ENCODE peak calls at places on chromosomes 1 and 21, in five cellular contexts. T, C, X, P and N are unnamed samples.

GRCh38 chr1:179353546-179353945 is 12.2 kb upstream of the AXDND1 start:
- DNase-seq in C (peak), T (peak), X (no peak), P (no peak), N (no peak)

GRCh38 chr1:63917571-63918394 is 144.0 kb downstream of the ROR1 start:
- DNase-seq in C (no peak), X (no peak), T (peak), P (no peak), N (peak)

GRCh38 chr1:55070765-55071164 is 31.4 kb downstream of the PCSK9 start:
- DNase-seq in C (no peak), T (no peak), X (no peak), P (no peak), N (no peak)

GRCh38 chr1:53394306-53394705 is 64.9 kb upstream of the DMRTB1 start:
- DNase-seq in C (no peak), T (no peak), X (no peak), P (no peak), N (no peak)

GRCh38 chr21:39094847-39095525 is 88.3 kb downstream of the PSMG1 start:
- DNase-seq in P (no peak), T (no peak), C (no peak), X (no peak), N (no peak)

GRCh38 chr1:36093919-36094318 is 5.2 kb downstream of the ADPRS start:
- DNase-seq in C (peak), X (no peak), P (peak), T (no peak), N (no peak)

GRCh38 chr1:221800831-221801610 is 59.1 kb upstream of the DUSP10 start:
- DNase-seq in X (no peak), P (no peak), C (no peak), T (no peak), N (no peak)

GRCh38 chr1:156257711-156258110 is 9.9 kb upstream of the PAQR6 start:
- DNase-seq in C (no peak), T (no peak), X (no peak), P (no peak), N (no peak)

GRCh38 chr1:82733645-82734044 is 932.9 kb downstream of the ADGRL2 start:
- DNase-seq in P (no peak), C (no peak), T (no peak), X (no peak), N (no peak)

GRCh38 chr1:108947871-108948525 is 15.3 kb downstream of the CLCC1 start:
- DNase-seq in X (no peak), C (no peak), T (peak), P (no peak), N (no peak)

GRCh38 chr1:44447051-44447806 is 42.2 kb downstream of the RNF220 start:
- DNase-seq in C (no peak), X (no peak), P (no peak), T (peak), N (no peak)

GRCh38 chr1:27193194-27193593 is 38.3 kb upstream of the SLC9A1 start:
- DNase-seq in X (no peak), P (no peak), C (no peak), T (no peak), N (no peak)

GRCh38 chr1:180778782-180779398 is 133.8 kb upstream of the KIAA1614 start:
- DNase-seq in P (no peak), T (peak), C (no peak), X (no peak), N (peak)

DNA sequence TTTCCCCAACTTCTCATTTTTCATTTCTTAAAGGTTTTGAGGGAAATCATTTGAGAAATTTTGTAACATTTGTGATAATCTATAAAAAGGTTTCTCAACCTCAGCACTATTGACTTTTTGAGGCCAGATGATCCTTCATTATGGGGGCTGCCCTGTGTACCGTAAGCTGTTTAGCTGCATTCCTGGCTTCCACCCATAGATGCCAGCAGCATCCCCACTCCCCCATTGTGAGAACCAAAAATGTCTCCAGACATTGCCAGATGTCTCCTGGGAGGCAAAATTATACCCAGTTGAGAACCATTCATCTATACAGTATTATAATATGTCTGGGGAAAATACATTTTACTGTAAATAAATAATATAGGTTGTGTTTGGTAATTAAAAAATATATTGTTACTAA is 146.0 kb downstream of the PBX1 start:
- DNase-seq in T (no peak), X (no peak), P (no peak), C (no peak), N (peak)
- TF ChIP-seq CTCF in T (no peak), X (peak), P (peak), C (no peak), N (no peak)

GRCh38 chr1:202600432-202601041 is 109.7 kb downstream of the SYT2 start:
- DNase-seq in C (no peak), P (no peak), X (no peak), T (no peak), N (no peak)
- TF ChIP-seq CTCF in C (no peak), P (no peak), X (no peak), T (no peak), N (no peak)

GRCh38 chr1:46496505-46496904 is 6.9 kb downstream of the DMBX1 start:
- DNase-seq in X (no peak), P (no peak), T (no peak), C (no peak), N (no peak)

GRCh38 chr1:46495778-46496177 is 6.1 kb downstream of the DMBX1 start:
- DNase-seq in X (no peak), C (no peak), P (no peak), T (no peak), N (no peak)

GRCh38 chr1:46494910-46495309 is 5.3 kb downstream of the DMBX1 start:
- DNase-seq in X (no peak), T (no peak), P (no peak), C (no peak), N (no peak)

GRCh38 chr1:46497020-46497419 is 7.4 kb downstream of the DMBX1 start:
- DNase-seq in P (no peak), C (no peak), T (no peak), X (no peak), N (no peak)

GRCh38 chr1:46497665-46498064 is 8.0 kb downstream of the DMBX1 start:
- DNase-seq in T (no peak), X (no peak), C (no peak), P (no peak), N (no peak)
- TF ChIP-seq CTCF in T (no peak), X (no peak), C (no peak), P (no peak), N (no peak)

DNA sequence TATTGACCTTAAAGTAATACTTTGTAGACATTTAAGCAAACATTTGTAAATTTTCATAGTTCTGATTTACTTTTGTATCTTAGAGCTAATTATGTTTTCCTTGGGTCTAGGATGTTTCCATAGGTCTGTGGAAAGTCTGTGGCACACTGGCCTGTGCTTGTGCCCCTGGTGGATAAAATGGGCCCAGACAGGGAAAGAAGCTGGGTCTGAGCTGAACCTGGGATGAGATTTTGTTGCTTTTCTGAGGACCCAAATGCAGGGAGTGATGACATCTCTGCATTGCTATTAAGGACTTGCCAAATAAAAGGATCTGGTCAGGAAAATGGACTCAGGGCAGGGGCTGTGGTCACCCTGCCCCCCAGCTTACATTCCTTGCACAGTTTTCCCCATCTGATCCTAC is 41.8 kb downstream of the C1orf21 start:
- DNase-seq in X (no peak), T (no peak), P (no peak), C (no peak), N (no peak)
- TF ChIP-seq CTCF in X (peak), T (no peak), P (no peak), C (no peak), N (no peak)

DNA sequence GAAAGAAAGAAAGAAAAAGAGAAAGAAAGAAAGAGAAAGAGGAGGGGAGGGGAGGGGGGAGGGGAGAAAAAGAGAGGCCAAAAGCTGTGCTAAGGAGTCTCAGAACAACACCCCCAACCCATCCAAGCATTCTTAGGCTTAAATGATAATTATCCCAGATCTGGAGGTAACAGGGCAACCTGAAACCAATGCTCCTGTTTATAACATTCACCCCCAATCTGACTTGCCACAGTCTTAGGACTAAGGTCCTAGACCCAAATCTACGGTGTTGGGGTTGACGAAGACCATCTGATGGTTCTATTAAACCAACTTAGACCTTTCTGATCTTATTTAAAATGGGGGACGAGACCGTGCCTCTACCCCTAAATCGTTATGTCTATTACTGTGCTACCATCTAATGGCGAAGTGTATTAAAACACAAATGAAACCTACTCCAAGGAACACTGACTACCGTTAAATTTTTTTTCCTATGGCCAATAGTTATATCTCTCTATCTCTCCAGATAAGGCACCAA is 119.3 kb upstream of the CDC42BPA start:
- DNase-seq in X (no peak), C (no peak), T (peak), P (no peak), N (no peak)
- TF ChIP-seq CTCF in X (peak), C (no peak), T (peak), P (peak), N (no peak)

GRCh38 chr1:201139306-201139705 is 12.3 kb upstream of the ASCL5 start:
- DNase-seq in T (no peak), C (no peak), P (no peak), X (no peak), N (no peak)

GRCh38 chr1:201138311-201138840 is 11.4 kb upstream of the ASCL5 start:
- DNase-seq in X (no peak), T (no peak), P (no peak), C (no peak), N (no peak)

GRCh38 chr1:201139756-201140155 is 12.8 kb upstream of the ASCL5 start:
- DNase-seq in C (no peak), T (no peak), P (no peak), X (no peak), N (no peak)

GRCh38 chr1:201136696-201137392 is 9.9 kb upstream of the ASCL5 start:
- DNase-seq in P (no peak), T (no peak), X (no peak), C (no peak), N (no peak)

DNA sequence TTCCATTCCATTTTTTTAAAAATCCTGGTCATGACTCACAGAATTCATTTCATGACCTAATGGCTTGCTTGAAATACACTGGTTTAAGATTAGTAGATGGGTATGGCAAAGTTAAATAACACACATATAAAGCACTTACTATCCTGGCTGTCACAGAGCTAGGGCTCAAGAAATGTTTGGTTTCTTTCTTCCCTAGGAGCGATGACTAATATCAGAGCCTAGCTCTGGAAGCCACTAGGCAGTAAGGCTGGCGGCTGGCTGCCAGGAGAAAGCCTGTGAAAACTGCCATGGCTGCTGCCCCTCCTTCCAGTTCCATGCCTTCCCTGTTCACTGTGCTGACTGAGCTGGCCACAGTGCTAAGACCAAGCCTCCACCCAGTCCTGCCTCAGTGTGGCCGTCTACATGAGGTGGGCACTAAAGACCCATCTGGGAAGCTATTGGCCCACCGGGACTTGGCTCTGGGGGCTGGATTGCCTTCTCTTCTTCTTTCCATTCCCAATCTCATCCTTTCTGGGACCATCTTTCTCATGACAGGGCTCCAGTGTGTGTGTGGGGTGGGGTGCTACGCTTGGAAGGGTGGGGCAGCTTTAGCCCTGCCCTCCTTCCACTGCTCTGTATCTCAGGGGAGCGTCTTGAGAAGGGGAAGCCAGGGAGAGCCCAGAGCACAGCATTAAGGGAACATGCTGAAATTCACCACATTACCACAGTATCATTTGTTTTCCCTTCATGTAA is 10.8 kb upstream of the ASCL5 start:
- DNase-seq in C (peak), P (peak), T (peak), X (no peak), N (no peak)
- TF ChIP-seq CTCF in C (no peak), P (no peak), T (no peak), X (no peak), N (no peak)

GRCh38 chr1:219172821-219173220 is 857 bp upstream of the LYPLAL1 start:
- DNase-seq in P (no peak), C (no peak), X (no peak), T (no peak), N (no peak)

GRCh38 chr1:219176168-219176567 is 2.5 kb downstream of the LYPLAL1 start:
- DNase-seq in X (no peak), T (no peak), C (no peak), P (no peak), N (no peak)

GRCh38 chr1:219174672-219175564 is 1.2 kb downstream of the LYPLAL1 start:
- DNase-seq in T (peak), X (no peak), P (no peak), C (peak), N (no peak)

GRCh38 chr1:219173434-219173757 is 282 bp upstream of the LYPLAL1 start:
- DNase-seq in T (no peak), C (no peak), P (no peak), X (no peak), N (no peak)

GRCh38 chr1:219173758-219174671 is at the start of gene LYPLAL1:
- DNase-seq in P (peak), C (peak), X (peak), T (peak), N (peak)
- TF ChIP-seq CTCF in P (peak), C (peak), X (peak), T (no peak), N (no peak)